ENCODE peak calls at places on chromosome 21, in four cellular contexts. V, T, K and R are unnamed samples.

GRCh38 chr21:14356771-14357170 is 26.2 kb downstream of the HSPA13 start:
- ATAC-seq in V (no peak), T (no peak), K (no peak), R (no peak)

GRCh38 chr21:15252437-15252836 is 187.6 kb upstream of the NRIP1 start:
- ATAC-seq in V (no peak), T (no peak), K (no peak), R (no peak)

GRCh38 chr21:41500354-41500753 is 7.6 kb downstream of the TMPRSS2 start:
- ATAC-seq in V (no peak), T (no peak), K (no peak), R (no peak)

GRCh38 chr21:16579538-16579937 is 849.8 kb downstream of the USP25 start:
- ATAC-seq in V (no peak), T (no peak), K (no peak), R (no peak)

GRCh38 chr21:44070391-44070790 is 36.8 kb upstream of the PWP2 start:
- ATAC-seq in V (no peak), T (no peak), K (no peak), R (no peak)

GRCh38 chr21:33976980-33977720 is 61.5 kb upstream of the ATP5PO start:
- ATAC-seq in V (peak; percentile 3), T (no peak), K (no peak), R (no peak)

GRCh38 chr21:14454642-14455009 is 71.7 kb upstream of the HSPA13 start:
- ATAC-seq in V (peak; percentile 82), T (no peak), K (no peak), R (no peak)

GRCh38 chr21:35011681-35012080 is 37.4 kb downstream of the RUNX1 start:
- ATAC-seq in V (no peak), T (no peak), K (no peak), R (no peak)

GRCh38 chr21:26939532-26940181 is 27.2 kb downstream of the ADAMTS5 start:
- ATAC-seq in V (no peak), T (peak; percentile 66), K (no peak), R (no peak)

GRCh38 chr21:29436650-29437049 is 137.9 kb downstream of the BACH1 start:
- ATAC-seq in V (no peak), T (no peak), K (no peak), R (no peak)

GRCh38 chr21:36692844-36693143 is 6.1 kb upstream of the SIM2 start:
- ATAC-seq in V (no peak), T (no peak), K (no peak), R (no peak)

GRCh38 chr21:38506606-38507331 is 8.5 kb upstream of the ERG start:
- ATAC-seq in V (no peak), T (peak; percentile 63), K (no peak), R (no peak)

GRCh38 chr21:36741506-36741905 is 42.6 kb downstream of the SIM2 start:
- ATAC-seq in V (no peak), T (no peak), K (no peak), R (no peak)

GRCh38 chr21:36232641-36233040 is 76.0 kb downstream of the DOP1B start:
- ATAC-seq in V (no peak), T (no peak), K (no peak), R (no peak)

GRCh38 chr21:17387030-17387617 is 125.7 kb upstream of the CXADR start:
- ATAC-seq in V (peak; percentile 74), T (peak; percentile 75), K (peak; percentile 78), R (no peak)

GRCh38 chr21:15363921-15364320 is 299.1 kb upstream of the NRIP1 start:
- ATAC-seq in V (no peak), T (no peak), K (no peak), R (no peak)

GRCh38 chr21:24897883-24898282 is 709.4 kb downstream of the MRPL39 start:
- ATAC-seq in V (peak; percentile 39), T (no peak), K (no peak), R (no peak)

GRCh38 chr21:29091032-29091431 is 17.6 kb upstream of the CCT8 start:
- ATAC-seq in V (no peak), T (no peak), K (no peak), R (no peak)

GRCh38 chr21:28280611-28281010 is 712.1 kb downstream of the LTN1 start:
- ATAC-seq in V (no peak), T (no peak), K (no peak), R (no peak)

DNA sequence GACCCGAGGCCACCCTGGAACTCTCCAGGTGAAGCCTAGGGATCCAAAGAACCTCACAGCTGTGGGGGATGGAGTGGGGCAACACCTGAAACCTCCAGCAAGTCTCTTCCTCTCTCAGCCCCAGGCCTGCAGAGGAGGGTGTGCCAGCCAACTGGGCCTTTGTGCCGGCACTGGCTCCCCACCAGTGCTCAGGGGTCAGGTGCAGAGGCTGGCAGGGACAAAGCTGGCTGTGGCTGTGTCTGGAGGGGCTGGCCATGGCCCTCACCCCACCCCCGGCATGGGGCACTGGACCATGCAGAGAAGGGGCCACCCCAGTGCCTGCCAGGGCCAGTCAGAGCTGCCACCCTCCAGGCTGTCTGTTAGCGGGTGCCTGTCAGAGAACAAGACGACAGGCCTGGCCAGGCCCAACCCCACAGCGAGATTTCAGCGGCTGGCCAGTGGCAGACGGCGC is 3.9 kb downstream of the COL18A1 start:
- ATAC-seq in V (no peak), T (no peak), K (no peak), R (no peak)
- H3K4me1 ChIP-seq in V (no peaks in the 10 kb centered on the region), T (peaks cover 19% of the 10 kb centered on the region), K (peaks cover 59% of the 10 kb centered on the region), R (peaks cover 88% of the 10 kb centered on the region)

GRCh38 chr21:46633561-46633960 is 1.9 kb upstream of the PRMT2 start:
- ATAC-seq in V (no peak), T (no peak), K (no peak), R (no peak)
- TF ChIP-seq POLR2AphosphoS5 in V (no peak), T (no peak), K (no peak), R (no peak)

GRCh38 chr21:39660596-39660995 is 47.9 kb downstream of the B3GALT5 start:
- ATAC-seq in V (no peak), T (peak; percentile 86), K (no peak), R (peak; percentile 79)
- H3K36me3 ChIP-seq in V (no peaks in the 10 kb centered on the region), T (no peaks in the 10 kb centered on the region), K (no peaks in the 10 kb centered on the region), R (no peaks in the 10 kb centered on the region)

DNA sequence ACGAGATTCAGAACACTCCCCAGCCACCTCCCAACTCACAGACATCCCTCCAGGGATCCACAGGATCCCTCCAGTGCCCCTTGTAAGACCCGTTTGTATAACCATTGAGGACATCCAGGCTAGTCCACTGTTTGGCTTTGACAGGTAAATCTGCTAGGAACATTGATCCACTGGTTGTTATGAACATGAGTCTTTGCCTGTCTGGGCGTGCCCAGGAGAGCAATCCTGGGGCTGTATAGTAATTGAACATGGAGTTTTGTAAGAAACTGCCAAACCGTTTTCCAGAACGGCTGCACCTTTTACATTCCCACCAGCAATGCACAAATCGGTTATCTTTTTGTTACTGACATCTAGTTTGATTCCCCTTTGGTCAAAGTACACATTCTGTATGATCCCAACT is 88.8 kb downstream of the WDR4 start:
- ATAC-seq in V (no peak), T (no peak), K (no peak), R (no peak)
- H3K4me1 ChIP-seq in V (no peaks in the 10 kb centered on the region), T (no peaks in the 10 kb centered on the region), K (no peaks in the 10 kb centered on the region), R (no peaks in the 10 kb centered on the region)